ENCODE peak calls at places on chromosomes 6 and 20, in four cellular contexts. V, Y, Z and T are unnamed samples.

GRCh38 chr6:135853227-135853626 is 1.7 kb downstream of the PDE7B start:
- DNase-seq in V (peak; percentile 78), Y (no peak), Z (no peak), T (no peak)

GRCh38 chr20:52171025-52171424 is 20.6 kb downstream of the ZFP64 start:
- DNase-seq in V (no peak), Y (no peak), Z (no peak), T (no peak)

GRCh38 chr20:21077809-21078345 is 28.3 kb downstream of the LINC00237 start:
- DNase-seq in V (no peak), Y (no peak), Z (no peak), T (no peak)

GRCh38 chr20:63941282-63942060 is 14.7 kb downstream of the UCKL1 start:
- DNase-seq in V (no peak), Y (no peak), Z (peak; percentile 62), T (no peak)

GRCh38 chr6:34021839-34022190 is 124.1 kb downstream of the GRM4 start:
- DNase-seq in V (no peak), Y (no peak), Z (no peak), T (no peak)

GRCh38 chr6:36954262-36954931 is at the start of gene PI16:
- DNase-seq in V (no peak), Y (no peak), Z (no peak), T (no peak)

GRCh38 chr6:90098025-90098474 is 198.6 kb downstream of the BACH2 start:
- DNase-seq in V (peak; percentile 95), Y (peak; percentile 91), Z (no peak), T (peak; percentile 73)

GRCh38 chr20:16216227-16217210 is 356.7 kb downstream of the KIF16B start:
- DNase-seq in V (peak; percentile 10), Y (no peak), Z (no peak), T (no peak)

GRCh38 chr6:72649032-72649984 is 27.4 kb downstream of the KCNQ5 start:
- DNase-seq in V (peak; percentile 81), Y (peak; percentile 75), Z (peak; percentile 5), T (peak; percentile 60)

GRCh38 chr6:156719720-156720563 is 57.2 kb upstream of the ARID1B start:
- DNase-seq in V (peak; percentile 97), Y (peak; percentile 43), Z (peak; percentile 53), T (no peak)

GRCh38 chr6:130907687-130908086 is 80.5 kb downstream of the SMLR1 start:
- DNase-seq in V (no peak), Y (no peak), Z (no peak), T (no peak)

GRCh38 chr6:108027594-108027993 is 46.9 kb downstream of the OSTM1 start:
- DNase-seq in V (peak; percentile 23), Y (no peak), Z (no peak), T (no peak)

GRCh38 chr20:35015863-35016193 is 60.2 kb downstream of the MYH7B start:
- DNase-seq in V (no peak), Y (no peak), Z (no peak), T (no peak)

GRCh38 chr6:143613749-143614148 is 64.0 kb upstream of the PHACTR2 start:
- DNase-seq in V (no peak), Y (no peak), Z (no peak), T (no peak)

GRCh38 chr6:157644043-157644810 is 178.8 kb upstream of the SNX9 start:
- DNase-seq in V (no peak), Y (no peak), Z (no peak), T (peak; percentile 7)

GRCh38 chr6:22737331-22737730 is 168.0 kb downstream of the HDGFL1 start:
- DNase-seq in V (peak; percentile 63), Y (no peak), Z (no peak), T (peak; percentile 23)

GRCh38 chr6:165941249-165941648 is 226.4 kb downstream of the TBXT start:
- DNase-seq in V (no peak), Y (no peak), Z (no peak), T (no peak)

GRCh38 chr6:161058746-161059145 is 67.2 kb downstream of the MAP3K4 start:
- DNase-seq in V (peak; percentile 59), Y (no peak), Z (no peak), T (no peak)

GRCh38 chr6:47159763-47160162 is 117.6 kb upstream of the ADGRF1 start:
- DNase-seq in V (no peak), Y (no peak), Z (no peak), T (no peak)

GRCh38 chr20:51381557-51381956 is 161.0 kb downstream of the NFATC2 start:
- DNase-seq in V (no peak), Y (no peak), Z (no peak), T (no peak)

GRCh38 chr6:31086788-31087440 is 25.5 kb downstream of the C6orf15 start:
- DNase-seq in V (peak; percentile 88), Y (peak; percentile 63), Z (no peak), T (peak; percentile 86)

GRCh38 chr6:106225581-106225980 is 100.0 kb downstream of the ATG5 start:
- DNase-seq in V (no peak), Y (no peak), Z (no peak), T (no peak)